ENCODE peak calls at places on chromosomes 4 and X, in seven cellular contexts. Q is H9, Z is neuronal stem cell, U is trophoblast cell, I is H1, J is mesenchymal stem cell, X is IMR-90. F is an unnamed sample.
A peak's percentile ranks its signal among the peaks of the same experiment; 100 is the strongest.

GRCh38 chr4:2255501-2256155 is 6.3 kb downstream of the MXD4 start:
- DNase-seq in X (no peak), Z (no peak), U (no peak), I (no peak), J (no peak), Q (peak; percentile 33), F (no peak)

GRCh38 chr4:177097291-177097690 is 212.4 kb upstream of the NEIL3 start:
- DNase-seq in X (no peak), I (no peak), U (peak; percentile 59), J (no peak), Q (no peak), Z (no peak), F (peak; percentile 11)

GRCh38 chr4:12679217-12679616 is 804.9 kb downstream of the RAB28 start:
- DNase-seq in I (no peak), J (peak; percentile 6), Q (no peak), Z (no peak), U (no peak), X (no peak), F (peak; percentile 31)

GRCh38 chr4:154487144-154487543 is 4.5 kb downstream of the DCHS2 start:
- DNase-seq in Q (no peak), I (no peak), Z (no peak), U (no peak), X (no peak), J (no peak), F (no peak)

GRCh38 chrX:71547339-71547738 is 14.4 kb downstream of the OGT start:
- DNase-seq in X (no peak), I (no peak), Z (no peak), J (no peak), U (no peak), Q (no peak), F (peak; percentile 32)

GRCh38 chr4:58760737-58761136 is 1650.6 kb upstream of the IGFBP7 start:
- DNase-seq in Q (no peak), Z (no peak), X (no peak), J (no peak), I (no peak), U (no peak), F (no peak)

GRCh38 chr4:15349965-15350364 is 77.9 kb upstream of the C1QTNF7 start:
- DNase-seq in X (no peak), I (no peak), Z (no peak), Q (no peak), J (no peak), U (no peak), F (no peak)

GRCh38 chr4:74546020-74546419 is 101.1 kb downstream of the AREG start:
- DNase-seq in Q (no peak), I (no peak), J (peak; percentile 68), X (no peak), Z (no peak), U (peak; percentile 10), F (no peak)

GRCh38 chrX:110087485-110088356 is 84.8 kb downstream of the TMEM164 start:
- DNase-seq in Q (no peak), J (peak; percentile 94), U (no peak), X (peak; percentile 94), Z (no peak), I (no peak), F (peak; percentile 2)

GRCh38 chr4:132076829-132077228 is 1072.3 kb upstream of the PCDH10 start:
- DNase-seq in Z (no peak), I (no peak), J (no peak), X (no peak), U (no peak), Q (no peak), F (peak; percentile 17)

GRCh38 chr4:111556141-111556781 is 589.0 kb upstream of the FAM241A start:
- DNase-seq in Q (no peak), X (peak; percentile 65), J (no peak), U (no peak), I (no peak), Z (no peak), F (no peak)

GRCh38 chrX:48695524-48695875 is 1.0 kb upstream of the SUV39H1 start:
- DNase-seq in J (peak; percentile 23), X (peak; percentile 28), I (no peak), Z (no peak), U (peak; percentile 48), Q (no peak), F (no peak)

GRCh38 chr4:81723927-81724587 is 252.3 kb upstream of the RASGEF1B start:
- DNase-seq in J (no peak), I (no peak), X (no peak), U (no peak), Q (no peak), Z (no peak), F (no peak)

GRCh38 chr4:185936650-185937376 is 124.8 kb upstream of the SORBS2 start:
- DNase-seq in Z (no peak), U (no peak), X (no peak), J (no peak), Q (no peak), I (no peak), F (no peak)

GRCh38 chr4:176838611-176839411 is 46.1 kb upstream of the VEGFC start:
- DNase-seq in J (peak; percentile 87), Q (no peak), X (peak; percentile 84), U (no peak), I (no peak), Z (no peak), F (no peak)

GRCh38 chrX:69182818-69183375 is 17.6 kb upstream of the PJA1 start:
- DNase-seq in I (no peak), U (no peak), Z (no peak), J (no peak), X (no peak), Q (no peak), F (no peak)

GRCh38 chrX:39327255-39327654 is 526.0 kb downstream of the MID1IP1 start:
- DNase-seq in X (no peak), Q (no peak), I (no peak), Z (no peak), J (no peak), U (no peak), F (no peak)

GRCh38 chr4:124965492-124965891 is 253.0 kb upstream of the ANKRD50 start:
- DNase-seq in I (no peak), U (no peak), Q (no peak), X (no peak), J (no peak), Z (no peak), F (no peak)
- H3K4ac ChIP-seq in I (no peak overlapping the region), U (no peak overlapping the region), Q (no peak overlapping the region), X (no peak overlapping the region), J (no peak overlapping the region), Z (no peak overlapping the region), F (no peak overlapping the region)

DNA sequence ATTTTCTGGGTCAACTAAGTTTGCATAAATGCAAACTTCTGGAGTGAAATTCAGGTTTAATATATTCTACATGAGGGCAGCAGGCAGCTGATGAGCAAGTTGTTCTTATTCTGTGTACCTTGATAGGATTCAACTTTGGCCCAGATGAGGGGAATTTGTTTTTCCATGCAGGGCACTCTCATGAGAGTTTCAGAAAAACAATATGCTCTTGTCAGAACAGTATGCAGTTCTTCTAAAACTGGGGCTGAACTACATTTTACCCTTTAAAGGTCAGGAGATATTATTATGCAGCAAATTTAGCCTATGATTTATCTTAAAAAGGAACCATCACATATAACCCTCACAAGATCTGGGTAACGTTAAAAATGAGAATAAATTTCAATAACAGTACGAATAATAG is 19.2 kb downstream of the GPRIN3 start:
- DNase-seq in Q (no peak), X (no peak), U (no peak), J (no peak), Z (no peak), I (no peak), F (no peak)
- H3K4ac ChIP-seq in Q (no peak overlapping the region), X (no peak overlapping the region), U (no peak overlapping the region), J (no peak overlapping the region), Z (no peak overlapping the region), I (no peak overlapping the region), F (no peak overlapping the region)

DNA sequence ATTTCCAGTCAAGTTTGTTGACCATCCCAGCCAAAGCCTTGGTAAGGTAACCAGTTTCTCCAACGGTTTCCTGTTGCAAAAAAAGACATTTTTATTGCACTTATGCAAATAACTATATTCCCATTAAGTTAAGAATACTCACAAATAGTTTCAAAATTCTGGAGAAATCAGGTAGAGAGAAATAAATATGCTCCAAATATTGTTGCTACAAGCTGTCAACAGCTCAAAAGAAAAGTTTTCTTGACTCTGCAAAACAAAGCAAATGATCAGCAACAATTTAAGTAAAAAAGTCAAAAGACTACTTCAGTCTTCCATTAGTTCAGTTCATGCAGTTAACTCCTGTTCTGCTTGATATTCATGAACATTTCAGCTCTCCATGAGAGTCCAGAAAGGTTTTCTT is 49.0 kb upstream of the UGT8 start:
- DNase-seq in Z (no peak), I (no peak), X (no peak), J (no peak), U (no peak), Q (no peak), F (peak; percentile 37)
- H3K4ac ChIP-seq in Z (no peak overlapping the region), I (no peak overlapping the region), X (no peak overlapping the region), J (no peak overlapping the region), U (no peak overlapping the region), Q (no peak overlapping the region), F (no peak overlapping the region)

GRCh38 chr4:974668-975067 is 1.3 kb upstream of the DGKQ start:
- DNase-seq in J (no peak), Q (no peak), X (no peak), Z (no peak), U (no peak), I (no peak), F (no peak)
- H3K4ac ChIP-seq in J (no peak overlapping the region), Q (no peak overlapping the region), X (no peak overlapping the region), Z (no peak overlapping the region), U (no peak overlapping the region), I (no peak overlapping the region), F (no peak overlapping the region)

DNA sequence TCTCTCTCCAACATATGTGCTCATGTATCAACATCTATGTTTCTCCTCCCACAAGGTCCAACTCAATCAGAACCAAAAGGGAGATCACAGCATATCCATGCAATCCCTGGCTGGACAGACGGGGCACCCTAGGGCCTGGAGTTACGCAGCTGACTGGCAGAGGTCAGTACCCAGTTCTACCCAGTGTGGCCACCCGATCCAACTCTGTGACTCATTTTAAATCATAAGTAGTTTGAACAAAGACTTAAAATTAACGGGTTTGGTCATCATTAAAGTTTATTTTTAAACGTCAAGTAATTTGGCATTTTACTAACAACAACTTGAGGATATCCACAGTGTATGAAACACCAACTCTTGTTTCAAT is 59.5 kb downstream of the APBB2 start:
- DNase-seq in Z (no peak), U (no peak), I (no peak), J (peak; percentile 56), Q (no peak), X (no peak), F (no peak)
- H3K4ac ChIP-seq in Z (no peak overlapping the region), U (peak overlapping the region; percentile 100), I (no peak overlapping the region), J (peak overlapping the region; percentile 91), Q (no peak overlapping the region), X (peak overlapping the region; percentile 9), F (no peak overlapping the region)

GRCh38 chr4:158801066-158801465 is 32.2 kb downstream of the FNIP2 start:
- DNase-seq in J (no peak), Q (no peak), X (no peak), Z (no peak), I (no peak), U (no peak), F (no peak)

GRCh38 chr4:158799856-158800255 is 31.0 kb downstream of the FNIP2 start:
- DNase-seq in X (no peak), Z (no peak), U (peak; percentile 83), J (no peak), I (no peak), Q (no peak), F (peak; percentile 54)

GRCh38 chr4:158801677-158802076 is 32.9 kb downstream of the FNIP2 start:
- DNase-seq in X (no peak), U (no peak), Q (no peak), Z (no peak), J (no peak), I (no peak), F (no peak)

GRCh38 chr4:158798062-158798461 is 29.2 kb downstream of the FNIP2 start:
- DNase-seq in I (no peak), J (no peak), Q (no peak), Z (no peak), U (no peak), X (no peak), F (no peak)

GRCh38 chr4:158799013-158799770 is 30.4 kb downstream of the FNIP2 start:
- DNase-seq in J (no peak), I (no peak), X (no peak), Q (no peak), Z (no peak), U (no peak), F (no peak)
- H3K4ac ChIP-seq in J (peak overlapping the region; percentile 55), I (no peak overlapping the region), X (no peak overlapping the region), Q (no peak overlapping the region), Z (no peak overlapping the region), U (no peak overlapping the region), F (no peak overlapping the region)

F was measured in mesendoderm.